ENCODE peak calls at places on chromosomes 16 and 17, in ten cellular contexts. N is cardiac fibroblast; M is stimulated activated CD4-positive, alpha-beta T cell treated with anti-CD3 and anti-CD28 coated beads, TNF-alpha, amount 100 ng/mL, for 4 hours; Z is heart right ventricle; S is mucosa of descending colon; F is hypothalamus; B is activated CD8-positive, alpha-beta memory T cell treated with anti-CD3 and anti-CD28 coated beads for 48 hours; Y is GM13977; Q is neural crest cell; G is spleen. K is an unnamed sample.

GRCh38 chr17:71409137-71409536 is 711.7 kb upstream of the SOX9 start:
- DNase-seq in N (no peak), M (no peak), Z (no peak), S (no peak), F (no peak), B (no peak), Y (no peak), Q (no peak), G (no peak), K (no peak)

GRCh38 chr16:28301620-28302019 is 9.3 kb downstream of the SBK1 start:
- DNase-seq in N (no peak), M (no peak), Z (no peak), S (no peak), F (no peak), B (no peak), Y (no peak), Q (no peak), G (no peak), K (no peak)

GRCh38 chr17:61454095-61454931 is 2.1 kb downstream of the TBX4 start:
- DNase-seq in N (no peak), M (no peak), Z (no peak), S (no peak), F (no peak), B (no peak), Y (no peak), Q (no peak), G (peak; percentile 72), K (peak; percentile 31)

GRCh38 chr17:5595831-5596230 is 11.5 kb upstream of the NLRP1 start:
- DNase-seq in N (no peak), M (no peak), Z (no peak), S (no peak), F (no peak), B (no peak), Y (no peak), Q (no peak), G (no peak), K (no peak)

GRCh38 chr17:80892019-80892855 is 99.4 kb upstream of the CHMP6 start:
- DNase-seq in N (peak; percentile 98), M (peak; percentile 82), Z (peak; percentile 85), S (peak; percentile 66), F (no peak), B (peak; percentile 70), Y (peak; percentile 94), Q (no peak), G (peak; percentile 88), K (no peak)

GRCh38 chr16:31093132-31093703 is 1.4 kb downstream of the VKORC1 start:
- DNase-seq in N (peak; percentile 27), M (no peak), Z (no peak), S (no peak), F (peak; percentile 73), B (no peak), Y (no peak), Q (no peak), G (peak; percentile 70), K (peak; percentile 71)

GRCh38 chr16:31138621-31139578 is 3.4 kb upstream of the PRSS8 start:
- DNase-seq in N (peak; percentile 66), M (no peak), Z (no peak), S (peak; percentile 93), F (no peak), B (no peak), Y (no peak), Q (no peak), G (no peak), K (peak; percentile 92)

GRCh38 chr16:23026777-23027362 is 122.4 kb downstream of the USP31 start:
- DNase-seq in N (peak; percentile 3), M (no peak), Z (no peak), S (peak; percentile 38), F (no peak), B (no peak), Y (no peak), Q (peak; percentile 57), G (no peak), K (no peak)

GRCh38 chr17:51427259-51428255 is 167.2 kb downstream of the UTP18 start:
- DNase-seq in N (no peak), M (peak; percentile 55), Z (no peak), S (no peak), F (no peak), B (peak; percentile 19), Y (peak; percentile 28), Q (no peak), G (no peak), K (no peak)

GRCh38 chr17:9670596-9670995 is 25.3 kb downstream of the USP43 start:
- DNase-seq in N (no peak), M (no peak), Z (no peak), S (no peak), F (no peak), B (no peak), Y (no peak), Q (no peak), G (no peak), K (no peak)

GRCh38 chr16:46691720-46692119 is 2.3 kb downstream of the ORC6 start:
- DNase-seq in N (peak; percentile 48), M (no peak), Z (no peak), S (no peak), F (no peak), B (no peak), Y (no peak), Q (no peak), G (no peak), K (no peak)

GRCh38 chr16:78608305-78608776 is 508.9 kb downstream of the WWOX start:
- DNase-seq in N (no peak), M (no peak), Z (peak; percentile 25), S (peak; percentile 4), F (no peak), B (no peak), Y (no peak), Q (peak; percentile 14), G (no peak), K (no peak)

GRCh38 chr16:75433732-75434413 is 570 bp upstream of the CFDP1 start:
- DNase-seq in N (peak; percentile 97), M (peak; percentile 5), Z (peak; percentile 80), S (peak; percentile 83), F (peak; percentile 83), B (peak; percentile 5), Y (peak; percentile 83), Q (peak; percentile 41), G (peak; percentile 78), K (peak; percentile 85)

GRCh38 chr17:78305801-78306200 is 54.1 kb downstream of the SOCS3 start:
- DNase-seq in N (no peak), M (no peak), Z (no peak), S (no peak), F (no peak), B (no peak), Y (no peak), Q (no peak), G (no peak), K (no peak)

GRCh38 chr17:57034807-57035754 is 50.0 kb upstream of the AKAP1 start:
- DNase-seq in N (no peak), M (no peak), Z (no peak), S (no peak), F (no peak), B (no peak), Y (no peak), Q (no peak), G (no peak), K (no peak)

K was measured in Peyer's patch.